ENCODE peak calls at places on chromosome 12, in eight cellular contexts. One of them, this sample, is unnamed.

GRCh38 chr12:27343255-27344000 is 10.8 kb downstream of the BMAL2 start:
- DNase-seq in GM13976: no peak
- DNase-seq in GM10248: no peak
- DNase-seq in suprapubic skin: no peak
- DNase-seq in colonic mucosa: no peak
- DNase-seq in endothelial cell: no peak
- DNase-seq in fibroblast of lung: peak
- DNase-seq in neural crest cell: no peak
- DNase-seq in this sample: no peak

GRCh38 chr12:68780731-68781130 is 27.2 kb upstream of the MDM2 start:
- DNase-seq in GM13976: no peak
- DNase-seq in GM10248: no peak
- DNase-seq in suprapubic skin: no peak
- DNase-seq in colonic mucosa: no peak
- DNase-seq in endothelial cell: no peak
- DNase-seq in fibroblast of lung: peak
- DNase-seq in neural crest cell: no peak
- DNase-seq in this sample: no peak

GRCh38 chr12:2057041-2057792 is 4.4 kb downstream of the CACNA1C start:
- DNase-seq in GM13976: peak
- DNase-seq in GM10248: peak
- DNase-seq in suprapubic skin: peak
- DNase-seq in colonic mucosa: peak
- DNase-seq in endothelial cell: peak
- DNase-seq in fibroblast of lung: peak
- DNase-seq in neural crest cell: peak
- DNase-seq in this sample: peak

GRCh38 chr12:122072031-122072970 is 6.3 kb upstream of the MLXIP start:
- DNase-seq in GM13976: no peak
- DNase-seq in GM10248: no peak
- DNase-seq in suprapubic skin: no peak
- DNase-seq in colonic mucosa: peak
- DNase-seq in endothelial cell: no peak
- DNase-seq in fibroblast of lung: peak
- DNase-seq in neural crest cell: no peak
- DNase-seq in this sample: no peak

GRCh38 chr12:82608706-82609105 is 78.0 kb upstream of the TMTC2 start:
- DNase-seq in GM13976: no peak
- DNase-seq in GM10248: no peak
- DNase-seq in suprapubic skin: no peak
- DNase-seq in colonic mucosa: no peak
- DNase-seq in endothelial cell: no peak
- DNase-seq in fibroblast of lung: peak
- DNase-seq in neural crest cell: no peak
- DNase-seq in this sample: no peak

GRCh38 chr12:47236109-47236714 is 156.5 kb upstream of the AMIGO2 start:
- DNase-seq in GM13976: no peak
- DNase-seq in GM10248: no peak
- DNase-seq in suprapubic skin: no peak
- DNase-seq in colonic mucosa: no peak
- DNase-seq in endothelial cell: no peak
- DNase-seq in fibroblast of lung: peak
- DNase-seq in neural crest cell: no peak
- DNase-seq in this sample: no peak

GRCh38 chr12:68259318-68259940 is 6.0 kb upstream of the IL22 start:
- DNase-seq in GM13976: no peak
- DNase-seq in GM10248: no peak
- DNase-seq in suprapubic skin: no peak
- DNase-seq in colonic mucosa: no peak
- DNase-seq in endothelial cell: no peak
- DNase-seq in fibroblast of lung: peak
- DNase-seq in neural crest cell: no peak
- DNase-seq in this sample: peak

GRCh38 chr12:20646239-20646827 is 48.8 kb upstream of the SLCO1C1 start:
- DNase-seq in GM13976: peak
- DNase-seq in GM10248: peak
- DNase-seq in suprapubic skin: no peak
- DNase-seq in colonic mucosa: no peak
- DNase-seq in endothelial cell: no peak
- DNase-seq in fibroblast of lung: peak
- DNase-seq in neural crest cell: no peak
- DNase-seq in this sample: no peak

GRCh38 chr12:125470838-125471775 is 405.9 kb downstream of the AACS start:
- DNase-seq in GM13976: peak
- DNase-seq in GM10248: peak
- DNase-seq in suprapubic skin: no peak
- DNase-seq in colonic mucosa: no peak
- DNase-seq in endothelial cell: no peak
- DNase-seq in fibroblast of lung: peak
- DNase-seq in neural crest cell: no peak
- DNase-seq in this sample: no peak

GRCh38 chr12:95802482-95803264 is 12.1 kb upstream of the NTN4 start:
- DNase-seq in GM13976: no peak
- DNase-seq in GM10248: no peak
- DNase-seq in suprapubic skin: no peak
- DNase-seq in colonic mucosa: peak
- DNase-seq in endothelial cell: no peak
- DNase-seq in fibroblast of lung: peak
- DNase-seq in neural crest cell: no peak
- DNase-seq in this sample: no peak

GRCh38 chr12:50403001-50403440 is 2.3 kb downstream of the LARP4 start:
- DNase-seq in GM13976: no peak
- DNase-seq in GM10248: no peak
- DNase-seq in suprapubic skin: no peak
- DNase-seq in colonic mucosa: no peak
- DNase-seq in endothelial cell: no peak
- DNase-seq in fibroblast of lung: no peak
- DNase-seq in neural crest cell: no peak
- DNase-seq in this sample: no peak

GRCh38 chr12:79402626-79403025 is 288.1 kb downstream of the PAWR start:
- DNase-seq in GM13976: no peak
- DNase-seq in GM10248: no peak
- DNase-seq in suprapubic skin: no peak
- DNase-seq in colonic mucosa: no peak
- DNase-seq in endothelial cell: no peak
- DNase-seq in fibroblast of lung: peak
- DNase-seq in neural crest cell: no peak
- DNase-seq in this sample: no peak

GRCh38 chr12:127926004-127926403 is 341.0 kb upstream of the TMEM132C start:
- DNase-seq in GM13976: no peak
- DNase-seq in GM10248: no peak
- DNase-seq in suprapubic skin: no peak
- DNase-seq in colonic mucosa: no peak
- DNase-seq in endothelial cell: no peak
- DNase-seq in fibroblast of lung: peak
- DNase-seq in neural crest cell: peak
- DNase-seq in this sample: no peak

GRCh38 chr12:4148418-4149056 is 125.0 kb upstream of the CCND2 start:
- DNase-seq in GM13976: no peak
- DNase-seq in GM10248: peak
- DNase-seq in suprapubic skin: no peak
- DNase-seq in colonic mucosa: peak
- DNase-seq in endothelial cell: no peak
- DNase-seq in fibroblast of lung: no peak
- DNase-seq in neural crest cell: no peak
- DNase-seq in this sample: peak

GRCh38 chr12:98238513-98238912 is 276.9 kb upstream of the TMPO start:
- DNase-seq in GM13976: no peak
- DNase-seq in GM10248: no peak
- DNase-seq in suprapubic skin: no peak
- DNase-seq in colonic mucosa: no peak
- DNase-seq in endothelial cell: no peak
- DNase-seq in fibroblast of lung: peak
- DNase-seq in neural crest cell: no peak
- DNase-seq in this sample: no peak

GRCh38 chr12:125110641-125111360 is 45.6 kb downstream of the AACS start:
- DNase-seq in GM13976: no peak
- DNase-seq in GM10248: no peak
- DNase-seq in suprapubic skin: no peak
- DNase-seq in colonic mucosa: peak
- DNase-seq in endothelial cell: no peak
- DNase-seq in fibroblast of lung: peak
- DNase-seq in neural crest cell: no peak
- DNase-seq in this sample: no peak

GRCh38 chr12:69555461-69555860 is 29.8 kb upstream of the CCT2 start:
- DNase-seq in GM13976: no peak
- DNase-seq in GM10248: no peak
- DNase-seq in suprapubic skin: no peak
- DNase-seq in colonic mucosa: no peak
- DNase-seq in endothelial cell: no peak
- DNase-seq in fibroblast of lung: peak
- DNase-seq in neural crest cell: no peak
- DNase-seq in this sample: no peak

GRCh38 chr12:47408171-47408871 is 297.5 kb downstream of the RPAP3 start:
- DNase-seq in GM13976: peak
- DNase-seq in GM10248: peak
- DNase-seq in suprapubic skin: no peak
- DNase-seq in colonic mucosa: no peak
- DNase-seq in endothelial cell: peak
- DNase-seq in fibroblast of lung: no peak
- DNase-seq in neural crest cell: no peak
- DNase-seq in this sample: peak

GRCh38 chr12:31005256-31005943 is 68.3 kb upstream of the DDX11 start:
- DNase-seq in GM13976: no peak
- DNase-seq in GM10248: no peak
- DNase-seq in suprapubic skin: peak
- DNase-seq in colonic mucosa: no peak
- DNase-seq in endothelial cell: no peak
- DNase-seq in fibroblast of lung: no peak
- DNase-seq in neural crest cell: no peak
- DNase-seq in this sample: no peak

GRCh38 chr12:93086288-93086727 is 157.2 kb upstream of the EEA1 start:
- DNase-seq in GM13976: no peak
- DNase-seq in GM10248: no peak
- DNase-seq in suprapubic skin: no peak
- DNase-seq in colonic mucosa: no peak
- DNase-seq in endothelial cell: no peak
- DNase-seq in fibroblast of lung: no peak
- DNase-seq in neural crest cell: no peak
- DNase-seq in this sample: no peak

GRCh38 chr12:106204312-106204711 is 43.5 kb downstream of the CKAP4 start:
- DNase-seq in GM13976: no peak
- DNase-seq in GM10248: no peak
- DNase-seq in suprapubic skin: no peak
- DNase-seq in colonic mucosa: no peak
- DNase-seq in endothelial cell: no peak
- DNase-seq in fibroblast of lung: no peak
- DNase-seq in neural crest cell: no peak
- DNase-seq in this sample: no peak

GRCh38 chr12:100987552-100988277 is 193.1 kb downstream of the ANO4 start:
- DNase-seq in GM13976: peak
- DNase-seq in GM10248: peak
- DNase-seq in suprapubic skin: no peak
- DNase-seq in colonic mucosa: no peak
- DNase-seq in endothelial cell: peak
- DNase-seq in fibroblast of lung: peak
- DNase-seq in neural crest cell: peak
- DNase-seq in this sample: peak

GRCh38 chr12:24778486-24779304 is 170.2 kb downstream of the BCAT1 start:
- DNase-seq in GM13976: peak
- DNase-seq in GM10248: peak
- DNase-seq in suprapubic skin: no peak
- DNase-seq in colonic mucosa: no peak
- DNase-seq in endothelial cell: peak
- DNase-seq in fibroblast of lung: peak
- DNase-seq in neural crest cell: no peak
- DNase-seq in this sample: no peak

GRCh38 chr12:119804011-119804641 is 73.0 kb downstream of the CIT start:
- DNase-seq in GM13976: peak
- DNase-seq in GM10248: no peak
- DNase-seq in suprapubic skin: no peak
- DNase-seq in colonic mucosa: no peak
- DNase-seq in endothelial cell: peak
- DNase-seq in fibroblast of lung: peak
- DNase-seq in neural crest cell: peak
- DNase-seq in this sample: peak
- TF ChIP-seq CTCF in GM13976: no peak
- TF ChIP-seq CTCF in GM10248: peak
- TF ChIP-seq CTCF in suprapubic skin: no peak
- TF ChIP-seq CTCF in colonic mucosa: no peak
- TF ChIP-seq CTCF in endothelial cell: no peak
- TF ChIP-seq CTCF in fibroblast of lung: peak
- TF ChIP-seq CTCF in neural crest cell: peak
- TF ChIP-seq CTCF in this sample: no peak

DNA sequence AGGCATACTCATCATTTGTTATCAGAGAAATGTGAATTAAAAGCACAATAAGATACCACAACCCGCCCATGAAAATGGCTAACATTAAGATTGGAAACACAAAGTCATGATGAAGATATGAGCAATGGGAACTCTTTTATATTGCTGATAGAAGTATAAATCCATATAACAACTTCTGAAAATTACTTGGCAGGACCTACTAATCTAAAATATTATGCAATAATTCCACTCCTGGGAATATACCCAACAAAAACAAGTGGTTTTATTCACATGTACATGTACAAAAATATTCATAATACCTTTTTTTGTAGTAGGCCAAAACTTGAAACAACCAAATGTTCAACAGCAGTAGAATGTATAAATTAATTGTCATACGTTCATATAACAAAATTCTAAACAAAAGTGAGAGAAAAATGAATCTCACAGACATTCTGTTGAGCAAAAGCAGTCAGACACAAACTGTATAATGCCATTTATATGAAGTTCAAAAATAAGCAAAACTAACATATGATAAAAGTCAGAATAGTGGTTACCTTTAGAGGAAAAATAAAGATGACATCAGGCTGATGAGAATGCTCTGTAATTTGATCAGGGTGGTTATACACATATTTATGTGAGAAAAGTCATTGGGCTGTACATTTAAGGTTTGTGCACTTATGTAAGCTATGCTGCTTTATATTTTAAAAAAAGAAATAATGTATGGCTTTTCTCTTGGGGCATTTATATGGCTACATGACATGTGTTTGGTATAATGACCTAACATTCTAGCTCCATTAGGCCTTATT is 309.2 kb upstream of the KITLG start:
- DNase-seq in GM13976: no peak
- DNase-seq in GM10248: no peak
- DNase-seq in suprapubic skin: no peak
- DNase-seq in colonic mucosa: no peak
- DNase-seq in endothelial cell: no peak
- DNase-seq in fibroblast of lung: peak
- DNase-seq in neural crest cell: no peak
- DNase-seq in this sample: no peak
- TF ChIP-seq CTCF in GM13976: no peak
- TF ChIP-seq CTCF in GM10248: no peak
- TF ChIP-seq CTCF in suprapubic skin: no peak
- TF ChIP-seq CTCF in colonic mucosa: no peak
- TF ChIP-seq CTCF in endothelial cell: no peak
- TF ChIP-seq CTCF in fibroblast of lung: no peak
- TF ChIP-seq CTCF in neural crest cell: no peak
- TF ChIP-seq CTCF in this sample: no peak

GRCh38 chr12:112012775-112013600 is at the start of the genes ERP29 and TMEM116:
- DNase-seq in GM13976: peak
- DNase-seq in GM10248: peak
- DNase-seq in suprapubic skin: peak
- DNase-seq in colonic mucosa: peak
- DNase-seq in endothelial cell: peak
- DNase-seq in fibroblast of lung: peak
- DNase-seq in neural crest cell: peak
- DNase-seq in this sample: peak
- TF ChIP-seq CTCF in GM13976: peak
- TF ChIP-seq CTCF in GM10248: peak
- TF ChIP-seq CTCF in suprapubic skin: peak
- TF ChIP-seq CTCF in colonic mucosa: peak
- TF ChIP-seq CTCF in endothelial cell: peak
- TF ChIP-seq CTCF in fibroblast of lung: peak
- TF ChIP-seq CTCF in neural crest cell: peak
- TF ChIP-seq CTCF in this sample: peak

GRCh38 chr12:107917912-107918800 is 143.7 kb downstream of the ASCL4 start:
- DNase-seq in GM13976: peak
- DNase-seq in GM10248: peak
- DNase-seq in suprapubic skin: no peak
- DNase-seq in colonic mucosa: no peak
- DNase-seq in endothelial cell: peak
- DNase-seq in fibroblast of lung: peak
- DNase-seq in neural crest cell: no peak
- DNase-seq in this sample: no peak
- TF ChIP-seq CTCF in GM13976: peak
- TF ChIP-seq CTCF in GM10248: peak
- TF ChIP-seq CTCF in suprapubic skin: no peak
- TF ChIP-seq CTCF in colonic mucosa: peak
- TF ChIP-seq CTCF in endothelial cell: peak
- TF ChIP-seq CTCF in fibroblast of lung: peak
- TF ChIP-seq CTCF in neural crest cell: peak
- TF ChIP-seq CTCF in this sample: peak